ENCODE peak calls at places on chromosome 5, in five cellular contexts. C, V, D, A and L are unnamed samples.

GRCh38 chr5:110561510-110561909 is 165.0 kb downstream of the TMEM232 start:
- DNase-seq in D (no peak), A (no peak), C (no peak), V (no peak), L (no peak)

GRCh38 chr5:128172102-128172501 is 88.5 kb downstream of the SLC12A2 start:
- DNase-seq in V (no peak), C (no peak), A (no peak), D (no peak), L (no peak)

GRCh38 chr5:82351754-82352145 is 73.6 kb upstream of the RPS23 start:
- DNase-seq in C (peak; percentile 47), V (peak; percentile 67), A (no peak), D (peak; percentile 88), L (peak; percentile 85)

GRCh38 chr5:41748631-41749030 is 121.6 kb downstream of the OXCT1 start:
- DNase-seq in A (no peak), V (no peak), D (no peak), C (no peak), L (no peak)

GRCh38 chr5:80198399-80198798 is 57.4 kb downstream of the SERINC5 start:
- DNase-seq in D (no peak), A (no peak), V (no peak), C (no peak), L (no peak)

GRCh38 chr5:165457854-165458481 is 1952.5 kb downstream of the MAT2B start:
- DNase-seq in V (peak; percentile 23), A (no peak), C (no peak), D (no peak), L (peak; percentile 45)

GRCh38 chr5:165410476-165410875 is 1905.1 kb downstream of the MAT2B start:
- DNase-seq in A (no peak), C (no peak), V (no peak), D (no peak), L (no peak)

GRCh38 chr5:32254987-32255900 is 57.5 kb downstream of the MTMR12 start:
- DNase-seq in A (no peak), D (no peak), V (no peak), C (no peak), L (no peak)

GRCh38 chr5:43110606-43111170 is 10.0 kb upstream of the ZNF131 start:
- DNase-seq in V (peak; percentile 6), C (no peak), D (peak; percentile 18), A (no peak), L (no peak)

GRCh38 chr5:15183520-15183919 is 311.9 kb upstream of the ANKH start:
- DNase-seq in A (no peak), V (peak; percentile 15), D (no peak), C (no peak), L (no peak)

GRCh38 chr5:149611327-149611726 is 30.0 kb downstream of the ARHGEF37 start:
- DNase-seq in D (no peak), V (no peak), C (no peak), A (peak; percentile 45), L (no peak)

GRCh38 chr5:53130206-53130605 is 20.6 kb upstream of the MOCS2 start:
- DNase-seq in C (no peak), A (no peak), V (no peak), D (no peak), L (no peak)

GRCh38 chr5:73838901-73839300 is 212.9 kb downstream of the ARHGEF28 start:
- DNase-seq in D (no peak), A (no peak), C (no peak), V (no peak), L (no peak)

GRCh38 chr5:177233802-177234201 is 69.7 kb downstream of the RAB24 start:
- DNase-seq in D (no peak), C (no peak), V (no peak), A (no peak), L (no peak)